ENCODE peak calls at places on chromosomes 13 and 19, in seven cellular contexts. One of them, this sample, is unnamed.

GRCh38 chr13:27541386-27541785 is 78.9 kb downstream of the LNX2 start:
- DNase-seq in BJ: peak; percentile 70
- DNase-seq in psoas muscle: no peak
- DNase-seq in pancreas: no peak
- DNase-seq in WTC11: no peak
- DNase-seq in heart left ventricle: no peak
- DNase-seq in fibroblast of pulmonary artery: no peak
- DNase-seq in this sample: no peak

GRCh38 chr13:113815151-113816058 is 48.5 kb downstream of the GAS6 start:
- DNase-seq in BJ: no peak
- DNase-seq in psoas muscle: no peak
- DNase-seq in pancreas: peak; percentile 20
- DNase-seq in WTC11: no peak
- DNase-seq in heart left ventricle: no peak
- DNase-seq in fibroblast of pulmonary artery: no peak
- DNase-seq in this sample: no peak

GRCh38 chr13:65473199-65473598 is 1756.9 kb downstream of the PCDH9 start:
- DNase-seq in BJ: no peak
- DNase-seq in psoas muscle: no peak
- DNase-seq in pancreas: no peak
- DNase-seq in WTC11: no peak
- DNase-seq in heart left ventricle: no peak
- DNase-seq in fibroblast of pulmonary artery: no peak
- DNase-seq in this sample: no peak

GRCh38 chr19:12244370-12244769 is 50.3 kb downstream of the ZNF44 start:
- DNase-seq in BJ: no peak
- DNase-seq in psoas muscle: no peak
- DNase-seq in pancreas: no peak
- DNase-seq in WTC11: no peak
- DNase-seq in heart left ventricle: no peak
- DNase-seq in fibroblast of pulmonary artery: no peak
- DNase-seq in this sample: no peak

GRCh38 chr19:10899171-10899653 is 27.9 kb downstream of the CARM1 start:
- DNase-seq in BJ: no peak
- DNase-seq in psoas muscle: peak; percentile 73
- DNase-seq in pancreas: peak; percentile 92
- DNase-seq in WTC11: no peak
- DNase-seq in heart left ventricle: peak; percentile 84
- DNase-seq in fibroblast of pulmonary artery: no peak
- DNase-seq in this sample: peak; percentile 70

GRCh38 chr13:94950303-94950702 is 238.0 kb upstream of the SOX21 start:
- DNase-seq in BJ: no peak
- DNase-seq in psoas muscle: no peak
- DNase-seq in pancreas: no peak
- DNase-seq in WTC11: no peak
- DNase-seq in heart left ventricle: no peak
- DNase-seq in fibroblast of pulmonary artery: peak; percentile 16
- DNase-seq in this sample: no peak

GRCh38 chr13:75769141-75769905 is 133.2 kb downstream of the LMO7 start:
- DNase-seq in BJ: peak; percentile 61
- DNase-seq in psoas muscle: no peak
- DNase-seq in pancreas: no peak
- DNase-seq in WTC11: no peak
- DNase-seq in heart left ventricle: no peak
- DNase-seq in fibroblast of pulmonary artery: no peak
- DNase-seq in this sample: no peak

GRCh38 chr19:50341091-50341564 is 12.0 kb upstream of the KCNC3 start:
- DNase-seq in BJ: no peak
- DNase-seq in psoas muscle: no peak
- DNase-seq in pancreas: no peak
- DNase-seq in WTC11: no peak
- DNase-seq in heart left ventricle: no peak
- DNase-seq in fibroblast of pulmonary artery: no peak
- DNase-seq in this sample: no peak

GRCh38 chr19:7010722-7011593 is 10.3 kb downstream of the MBD3L2B start:
- DNase-seq in BJ: no peak
- DNase-seq in psoas muscle: no peak
- DNase-seq in pancreas: no peak
- DNase-seq in WTC11: no peak
- DNase-seq in heart left ventricle: no peak
- DNase-seq in fibroblast of pulmonary artery: no peak
- DNase-seq in this sample: no peak

GRCh38 chr13:102399791-102400618 is 1.8 kb downstream of the FGF14 start:
- DNase-seq in BJ: no peak
- DNase-seq in psoas muscle: peak; percentile 22
- DNase-seq in pancreas: peak; percentile 34
- DNase-seq in WTC11: peak; percentile 38
- DNase-seq in heart left ventricle: peak; percentile 37
- DNase-seq in fibroblast of pulmonary artery: no peak
- DNase-seq in this sample: peak; percentile 4

GRCh38 chr13:25118371-25118770 is 22.4 kb downstream of the PABPC3 start:
- DNase-seq in BJ: no peak
- DNase-seq in psoas muscle: no peak
- DNase-seq in pancreas: no peak
- DNase-seq in WTC11: no peak
- DNase-seq in heart left ventricle: no peak
- DNase-seq in fibroblast of pulmonary artery: no peak
- DNase-seq in this sample: no peak

GRCh38 chr19:4976412-4977298 is 7.7 kb downstream of the KDM4B start:
- DNase-seq in BJ: peak; percentile 89
- DNase-seq in psoas muscle: peak; percentile 83
- DNase-seq in pancreas: no peak
- DNase-seq in WTC11: peak; percentile 65
- DNase-seq in heart left ventricle: peak; percentile 82
- DNase-seq in fibroblast of pulmonary artery: peak; percentile 99
- DNase-seq in this sample: no peak

GRCh38 chr13:112771877-112772538 is 82.2 kb downstream of the ATP11A start:
- DNase-seq in BJ: no peak
- DNase-seq in psoas muscle: no peak
- DNase-seq in pancreas: peak; percentile 52
- DNase-seq in WTC11: no peak
- DNase-seq in heart left ventricle: no peak
- DNase-seq in fibroblast of pulmonary artery: no peak
- DNase-seq in this sample: peak; percentile 1

GRCh38 chr19:4971424-4971793 is 2.5 kb downstream of the KDM4B start:
- DNase-seq in BJ: no peak
- DNase-seq in psoas muscle: no peak
- DNase-seq in pancreas: no peak
- DNase-seq in WTC11: peak; percentile 72
- DNase-seq in heart left ventricle: peak; percentile 71
- DNase-seq in fibroblast of pulmonary artery: no peak
- DNase-seq in this sample: no peak

GRCh38 chr13:49258097-49258796 is 10.5 kb downstream of the CDADC1 start:
- DNase-seq in BJ: no peak
- DNase-seq in psoas muscle: no peak
- DNase-seq in pancreas: no peak
- DNase-seq in WTC11: no peak
- DNase-seq in heart left ventricle: no peak
- DNase-seq in fibroblast of pulmonary artery: no peak
- DNase-seq in this sample: no peak

GRCh38 chr13:50424993-50425392 is 409.7 kb downstream of the KCNRG start:
- DNase-seq in BJ: no peak
- DNase-seq in psoas muscle: no peak
- DNase-seq in pancreas: no peak
- DNase-seq in WTC11: no peak
- DNase-seq in heart left ventricle: no peak
- DNase-seq in fibroblast of pulmonary artery: no peak
- DNase-seq in this sample: no peak

GRCh38 chr13:41596190-41596589 is 138.8 kb downstream of the RGCC start:
- DNase-seq in BJ: no peak
- DNase-seq in psoas muscle: no peak
- DNase-seq in pancreas: no peak
- DNase-seq in WTC11: no peak
- DNase-seq in heart left ventricle: no peak
- DNase-seq in fibroblast of pulmonary artery: peak; percentile 56
- DNase-seq in this sample: no peak

GRCh38 chr13:20583803-20584293 is 16.9 kb downstream of the IFT88 start:
- DNase-seq in BJ: no peak
- DNase-seq in psoas muscle: no peak
- DNase-seq in pancreas: no peak
- DNase-seq in WTC11: no peak
- DNase-seq in heart left ventricle: no peak
- DNase-seq in fibroblast of pulmonary artery: no peak
- DNase-seq in this sample: no peak

DNA sequence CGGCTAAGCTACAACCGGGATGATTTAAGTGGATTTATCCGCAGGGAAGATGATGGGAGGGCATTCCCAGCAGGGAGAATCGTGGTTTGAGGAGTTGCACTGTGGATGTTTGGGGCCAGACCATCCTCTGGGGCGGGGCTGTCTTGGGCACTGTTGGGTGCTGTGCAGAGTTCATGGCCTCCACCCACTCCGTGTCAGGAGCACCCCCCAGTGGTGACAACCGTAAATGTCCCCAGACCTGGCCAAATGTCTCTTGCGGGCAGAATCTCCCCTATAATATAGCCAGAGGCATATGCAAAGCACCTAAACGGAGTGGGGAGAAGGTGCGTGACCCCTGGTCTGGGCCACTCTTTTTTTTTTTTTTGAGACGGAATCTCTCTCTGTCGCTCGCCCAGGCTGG is 40.2 kb downstream of the SMIM24 start:
- DNase-seq in BJ: no peak
- DNase-seq in psoas muscle: peak; percentile 66
- DNase-seq in pancreas: peak; percentile 57
- DNase-seq in WTC11: peak; percentile 87
- DNase-seq in heart left ventricle: no peak
- DNase-seq in fibroblast of pulmonary artery: peak; percentile 30
- DNase-seq in this sample: peak; percentile 60
- TF ChIP-seq CTCF in BJ: peak; percentile 39
- TF ChIP-seq CTCF in psoas muscle: peak; percentile 45
- TF ChIP-seq CTCF in pancreas: no peak
- TF ChIP-seq CTCF in WTC11: peak; percentile 62
- TF ChIP-seq CTCF in heart left ventricle: peak; percentile 34
- TF ChIP-seq CTCF in fibroblast of pulmonary artery: peak; percentile 42
- TF ChIP-seq CTCF in this sample: peak; percentile 13

GRCh38 chr13:91078093-91078679 is 269.3 kb upstream of the MIR17HG start:
- DNase-seq in BJ: no peak
- DNase-seq in psoas muscle: no peak
- DNase-seq in pancreas: no peak
- DNase-seq in WTC11: no peak
- DNase-seq in heart left ventricle: no peak
- DNase-seq in fibroblast of pulmonary artery: peak; percentile 25
- DNase-seq in this sample: no peak
- TF ChIP-seq CTCF in BJ: peak; percentile 3
- TF ChIP-seq CTCF in psoas muscle: peak; percentile 4
- TF ChIP-seq CTCF in pancreas: peak; percentile 20
- TF ChIP-seq CTCF in WTC11: peak; percentile 21
- TF ChIP-seq CTCF in heart left ventricle: peak; percentile 20
- TF ChIP-seq CTCF in fibroblast of pulmonary artery: peak; percentile 40
- TF ChIP-seq CTCF in this sample: no peak

GRCh38 chr19:44740351-44740824 is 8.1 kb upstream of the BCL3 start:
- DNase-seq in BJ: no peak
- DNase-seq in psoas muscle: no peak
- DNase-seq in pancreas: no peak
- DNase-seq in WTC11: no peak
- DNase-seq in heart left ventricle: no peak
- DNase-seq in fibroblast of pulmonary artery: no peak
- DNase-seq in this sample: no peak
- TF ChIP-seq CTCF in BJ: peak; percentile 4
- TF ChIP-seq CTCF in psoas muscle: no peak
- TF ChIP-seq CTCF in pancreas: no peak
- TF ChIP-seq CTCF in WTC11: no peak
- TF ChIP-seq CTCF in heart left ventricle: no peak
- TF ChIP-seq CTCF in fibroblast of pulmonary artery: no peak
- TF ChIP-seq CTCF in this sample: no peak

GRCh38 chr13:97974773-97975172 is 21.3 kb downstream of the IPO5 start:
- DNase-seq in BJ: no peak
- DNase-seq in psoas muscle: no peak
- DNase-seq in pancreas: no peak
- DNase-seq in WTC11: no peak
- DNase-seq in heart left ventricle: no peak
- DNase-seq in fibroblast of pulmonary artery: no peak
- DNase-seq in this sample: no peak

GRCh38 chr13:97976551-97977375 is 23.3 kb downstream of the IPO5 start:
- DNase-seq in BJ: no peak
- DNase-seq in psoas muscle: no peak
- DNase-seq in pancreas: peak; percentile 56
- DNase-seq in WTC11: peak; percentile 18
- DNase-seq in heart left ventricle: no peak
- DNase-seq in fibroblast of pulmonary artery: no peak
- DNase-seq in this sample: no peak

GRCh38 chr13:97975280-97975850 is 21.9 kb downstream of the IPO5 start:
- DNase-seq in BJ: no peak
- DNase-seq in psoas muscle: no peak
- DNase-seq in pancreas: no peak
- DNase-seq in WTC11: no peak
- DNase-seq in heart left ventricle: no peak
- DNase-seq in fibroblast of pulmonary artery: no peak
- DNase-seq in this sample: no peak

GRCh38 chr13:97977376-97977705 is 23.9 kb downstream of the IPO5 start:
- DNase-seq in BJ: no peak
- DNase-seq in psoas muscle: no peak
- DNase-seq in pancreas: no peak
- DNase-seq in WTC11: no peak
- DNase-seq in heart left ventricle: no peak
- DNase-seq in fibroblast of pulmonary artery: no peak
- DNase-seq in this sample: no peak

DNA sequence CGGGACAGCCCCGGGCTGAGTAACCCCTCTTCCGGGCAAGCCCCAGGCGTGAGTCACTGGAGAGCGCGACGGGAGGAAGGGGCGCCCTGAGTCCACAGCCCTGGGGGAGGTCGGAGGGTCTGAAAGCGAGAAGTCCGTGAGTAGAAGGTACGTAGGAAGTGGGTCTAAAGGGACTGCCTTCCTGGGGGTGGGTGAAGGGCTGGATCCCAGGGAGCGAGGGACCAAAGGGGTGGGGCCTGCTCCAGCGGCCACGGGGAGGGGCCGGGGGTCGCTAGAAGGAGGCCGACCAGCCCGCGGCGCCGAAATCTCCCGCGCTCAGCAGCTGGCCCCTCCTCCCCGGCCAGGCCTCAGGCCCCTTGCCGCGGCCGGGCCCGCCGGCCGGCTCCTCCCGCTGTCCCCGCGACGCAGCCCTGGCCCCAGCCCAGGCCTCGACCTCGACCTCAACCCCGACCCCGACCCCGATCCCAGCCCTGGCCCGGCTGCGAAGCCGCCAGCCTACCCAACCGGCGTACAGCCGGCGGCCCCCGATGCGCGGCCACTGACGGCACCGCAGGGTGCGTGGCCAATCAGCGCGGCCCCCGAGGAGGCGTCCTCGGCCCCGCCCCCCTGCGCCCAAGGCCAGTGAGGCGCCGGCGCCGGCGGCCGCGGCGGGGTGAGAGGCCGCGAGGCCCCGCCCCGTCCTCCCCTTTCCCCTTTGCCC is 22.5 kb downstream of the IPO5 start:
- DNase-seq in BJ: no peak
- DNase-seq in psoas muscle: peak; percentile 93
- DNase-seq in pancreas: peak; percentile 95
- DNase-seq in WTC11: peak; percentile 89
- DNase-seq in heart left ventricle: peak; percentile 96
- DNase-seq in fibroblast of pulmonary artery: peak; percentile 83
- DNase-seq in this sample: peak; percentile 78
- TF ChIP-seq CTCF in BJ: no peak
- TF ChIP-seq CTCF in psoas muscle: no peak
- TF ChIP-seq CTCF in pancreas: no peak
- TF ChIP-seq CTCF in WTC11: no peak
- TF ChIP-seq CTCF in heart left ventricle: no peak
- TF ChIP-seq CTCF in fibroblast of pulmonary artery: no peak
- TF ChIP-seq CTCF in this sample: no peak

This sample was measured in Calu3.